ENCODE peak calls at places on chromosomes 13 and 19, in four cellular contexts. Y, N, L and O are unnamed samples. For H3K36me3, the result is how much of the 10 kb centered on the place peaks cover.

GRCh38 chr19:53908106-53908932 is 759 bp upstream of the CACNG7 start:
- DNase-seq in L (no peak), N (peak), Y (no peak), O (no peak)

GRCh38 chr19:13788991-13789390 is 6.3 kb upstream of the ZSWIM4 start:
- DNase-seq in N (no peak), L (no peak), Y (no peak), O (no peak)

GRCh38 chr13:101661839-101662238 is 209.4 kb downstream of the ITGBL1 start:
- DNase-seq in N (peak), Y (no peak), L (no peak), O (no peak)

GRCh38 chr19:33675501-33676124 is 53.9 kb downstream of the CHST8 start:
- DNase-seq in L (no peak), N (no peak), Y (no peak), O (no peak)

GRCh38 chr19:35613574-35613973 is 1.0 kb downstream of the HAUS5 start:
- DNase-seq in L (no peak), N (no peak), Y (no peak), O (no peak)

GRCh38 chr13:53631511-53631910 is 602.9 kb downstream of the OLFM4 start:
- DNase-seq in Y (no peak), N (no peak), L (no peak), O (no peak)

GRCh38 chr13:33642374-33643065 is 175.4 kb upstream of the RFC3 start:
- DNase-seq in N (no peak), Y (no peak), L (no peak), O (no peak)

GRCh38 chr19:10271543-10272086 is 695 bp downstream of the ICAM1 start:
- DNase-seq in N (peak), L (no peak), Y (no peak), O (no peak)

GRCh38 chr19:33713194-33713593 is 83.5 kb upstream of the KCTD15 start:
- DNase-seq in L (no peak), Y (no peak), N (no peak), O (no peak)

GRCh38 chr19:36488816-36489138 is 584 bp downstream of the ZNF566 start:
- DNase-seq in N (no peak), Y (peak), L (no peak), O (no peak)

GRCh38 chr13:72839831-72840426 is 58.0 kb downstream of the PIBF1 start:
- DNase-seq in N (peak), L (peak), Y (peak), O (no peak)

GRCh38 chr13:110012102-110012739 is 225.8 kb upstream of the IRS2 start:
- DNase-seq in L (no peak), N (peak), Y (peak), O (no peak)

GRCh38 chr13:113233101-113233500 is 23.7 kb downstream of the CUL4A start:
- DNase-seq in L (no peak), Y (no peak), N (no peak), O (no peak)

GRCh38 chr13:113231306-113232207 is 22.1 kb downstream of the CUL4A start:
- DNase-seq in L (no peak), N (no peak), Y (no peak), O (no peak)

GRCh38 chr13:113232208-113233003 is 23.0 kb downstream of the CUL4A start:
- DNase-seq in N (no peak), Y (no peak), L (no peak), O (no peak)

GRCh38 chr13:113226873-113227272 is 17.5 kb downstream of the CUL4A start:
- DNase-seq in Y (no peak), L (no peak), N (no peak), O (no peak)

DNA sequence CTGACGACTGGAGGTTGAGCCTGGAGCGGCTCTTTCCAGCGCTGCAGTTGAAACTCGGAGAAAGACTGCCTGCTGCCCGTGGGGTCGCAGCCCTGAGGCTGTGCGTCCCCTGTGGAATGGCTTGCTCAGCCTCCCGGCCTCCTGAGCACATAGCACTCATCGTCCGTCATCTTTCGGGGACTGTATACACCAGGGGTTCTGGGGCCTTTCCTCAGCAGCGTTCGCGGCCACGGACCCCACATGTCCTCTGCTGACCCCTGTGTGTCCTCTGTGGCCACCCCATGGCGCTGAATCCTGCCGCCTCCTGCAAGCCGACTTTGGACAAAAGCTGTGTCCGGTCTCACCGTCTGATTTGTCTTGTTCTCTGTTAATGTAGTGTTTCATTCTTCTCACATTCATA is 20.4 kb downstream of the CUL4A start:
- DNase-seq in N (no peak), L (no peak), Y (no peak), O (no peak)
- H3K36me3 ChIP-seq in N (under half), L (under half), Y (under half), O (under half)

GRCh38 chr13:26557393-26558073 is at the start of gene WASF3:
- DNase-seq in Y (peak), L (peak), N (peak), O (no peak)
- TF ChIP-seq POLR2AphosphoS5 in Y (no peak), L (no peak), N (peak), O (no peak)

DNA sequence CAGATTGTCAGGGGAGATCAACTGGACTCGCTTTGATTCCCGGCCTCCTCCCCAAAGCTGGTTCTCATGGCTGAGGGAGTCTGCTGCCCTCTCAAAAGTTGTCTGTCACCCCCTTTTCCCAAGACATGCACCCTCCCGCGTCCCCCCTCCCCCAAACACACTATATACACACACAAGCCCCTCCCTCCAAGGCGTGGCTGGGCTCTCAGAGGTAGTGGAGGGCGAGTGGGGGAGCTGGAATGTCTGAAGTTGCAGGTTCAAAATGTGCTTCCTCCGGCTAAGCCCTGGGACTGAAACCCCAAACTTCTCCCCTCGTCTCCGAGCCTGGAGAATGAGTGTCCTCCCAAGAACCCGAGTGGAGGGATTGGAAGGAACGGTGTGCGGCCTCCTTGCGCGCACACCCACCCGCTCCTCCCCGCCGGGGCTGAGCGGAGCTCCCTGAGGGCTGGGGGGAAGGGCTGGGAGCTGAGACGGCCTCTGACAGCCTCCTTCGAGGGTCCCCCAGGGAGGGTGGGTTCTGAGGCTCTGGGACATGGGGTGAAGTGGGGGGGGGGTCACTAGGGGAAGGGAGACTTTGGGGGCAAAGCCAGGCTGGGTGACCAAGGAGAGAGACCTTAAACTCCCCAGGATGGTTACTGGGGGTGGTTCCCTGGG is 9.9 kb upstream of the MEIS3 start:
- DNase-seq in N (no peak), L (no peak), Y (no peak), O (no peak)
- H3K9ac ChIP-seq in N (no peak), L (no peak), Y (no peak), O (no peak)

GRCh38 chr19:43598445-43599240 is 2.2 kb downstream of the ZNF576 start:
- DNase-seq in N (no peak), Y (no peak), L (no peak), O (no peak)
- H3K36me3 ChIP-seq in N (under half), Y (under half), L (under half), O (under half)

GRCh38 chr13:57345526-57345925 is 178.5 kb downstream of the PRR20E start:
- DNase-seq in Y (no peak), L (no peak), N (no peak), O (no peak)

DNA sequence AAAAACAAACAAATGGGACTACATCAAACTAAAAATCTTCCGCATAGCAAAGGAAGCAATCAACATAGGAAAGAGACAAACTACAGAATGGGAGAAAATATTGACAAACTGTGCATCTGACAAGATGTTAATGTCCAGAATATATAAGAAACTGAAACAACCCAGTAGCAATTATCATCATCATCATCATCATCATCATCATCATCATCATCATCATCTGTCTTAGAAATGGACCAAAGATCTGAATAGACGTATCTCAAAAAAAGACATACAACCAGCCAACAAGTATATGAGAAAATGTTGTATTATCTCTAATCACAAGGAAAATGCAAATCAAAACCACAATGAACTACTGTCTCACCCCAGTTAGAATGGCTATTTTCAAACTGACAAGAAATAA is 173.9 kb downstream of the PRR20E start:
- DNase-seq in N (no peak), Y (no peak), L (no peak), O (no peak)
- TF ChIP-seq POLR2AphosphoS5 in N (no peak), Y (no peak), L (no peak), O (no peak)

GRCh38 chr19:1866693-1867358 is 3.4 kb upstream of the KLF16 start:
- DNase-seq in L (no peak), Y (no peak), N (no peak), O (no peak)
- H3K9ac ChIP-seq in L (no peak), Y (no peak), N (no peak), O (no peak)

DNA sequence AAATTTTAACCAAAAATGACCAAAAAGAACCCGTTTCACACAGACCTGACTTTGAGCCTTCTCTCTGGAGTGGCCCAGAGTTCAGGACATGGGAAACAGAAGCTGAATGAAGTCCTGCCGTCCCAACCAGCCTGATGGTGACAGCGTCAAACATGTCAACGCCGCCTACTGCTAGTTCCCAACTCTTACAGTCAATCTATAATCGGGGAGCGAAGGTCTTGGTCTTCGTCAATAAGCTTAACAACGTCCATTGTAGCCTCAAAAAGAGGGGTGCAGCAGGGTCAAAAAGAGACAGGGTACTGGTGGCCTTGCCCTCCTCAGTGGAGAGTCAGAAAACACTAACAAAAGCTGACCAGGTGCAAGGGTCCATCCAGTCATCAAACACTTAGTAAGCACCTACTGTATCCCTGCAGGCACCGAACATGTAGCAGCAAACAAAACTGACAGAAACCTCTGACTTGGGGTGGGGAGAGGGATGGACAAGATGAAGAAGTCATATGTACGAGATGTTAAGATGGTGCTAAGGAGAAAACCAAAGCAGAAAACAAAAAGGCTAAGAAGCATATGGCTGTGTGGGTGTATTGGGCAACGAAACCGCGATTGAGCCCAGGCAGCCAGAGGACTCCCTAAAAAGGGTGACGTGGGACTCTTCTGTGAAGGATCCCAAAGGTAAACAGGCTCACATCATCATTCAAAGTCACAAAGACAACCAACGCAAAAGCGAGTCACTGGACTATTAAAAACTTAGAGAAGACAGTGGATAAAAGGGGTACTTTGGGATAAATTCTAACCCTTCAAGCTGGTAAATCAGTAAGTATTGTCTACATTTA is 12.0 kb downstream of the MLLT1 start:
- DNase-seq in Y (no peak), N (no peak), L (no peak), O (no peak)
- H3K36me3 ChIP-seq in Y (under half), N (under half), L (under half), O (under half)

GRCh38 chr13:43023244-43023931 is at the start of gene DNAJC15:
- DNase-seq in L (peak), N (peak), Y (peak), O (no peak)
- TF ChIP-seq POLR2AphosphoS5 in L (peak), N (peak), Y (peak), O (no peak)